ENCODE peak calls at places on chromosomes 16 and 17, in eight cellular contexts. T is neuronal stem cell, D is cardiac muscle cell, Z is astrocyte, W is heart right ventricle, Y is DND-41, R is prostate gland, L is ovary. U is an unnamed sample. For H3K4me1 and H3K9me3, the result is how much of the 10 kb centered on the place peaks cover.

GRCh38 chr16:29320274-29320999 is 86.1 kb downstream of the NPIPB11 start:
- DNase-seq in T (no peak), D (no peak), Z (no peak), W (no peak), Y (no peak), R (no peak), L (no peak), U (no peak)

GRCh38 chr16:72783716-72784320 is 264.1 kb downstream of the ZFHX3 start:
- DNase-seq in T (no peak), D (peak), Z (peak), W (no peak), Y (no peak), R (no peak), L (no peak), U (no peak)

GRCh38 chr17:28548417-28549130 is 3.9 kb downstream of the UNC119 start:
- DNase-seq in T (no peak), D (no peak), Z (no peak), W (no peak), Y (no peak), R (no peak), L (no peak), U (no peak)

GRCh38 chr17:81607431-81607830 is 29.5 kb downstream of the NPLOC4 start:
- DNase-seq in T (no peak), D (no peak), Z (peak), W (no peak), Y (no peak), R (no peak), L (no peak), U (no peak)

GRCh38 chr17:55625516-55625915 is 97.1 kb downstream of the TMEM100 start:
- DNase-seq in T (no peak), D (no peak), Z (no peak), W (no peak), Y (no peak), R (no peak), L (no peak), U (no peak)

GRCh38 chr16:56273615-56274014 is 82.3 kb downstream of the GNAO1 start:
- DNase-seq in T (no peak), D (no peak), Z (no peak), W (no peak), Y (no peak), R (no peak), L (no peak), U (no peak)

GRCh38 chr17:29565643-29566472 is 979 bp downstream of the ABHD15 start:
- DNase-seq in T (peak), D (no peak), Z (no peak), W (peak), Y (peak), R (peak), L (no peak), U (peak)

GRCh38 chr16:180921-181667 is 835 bp downstream of the HBQ1 start:
- DNase-seq in T (peak), D (peak), Z (peak), W (peak), Y (peak), R (peak), L (peak), U (peak)

GRCh38 chr17:80218391-80218790 is 1.7 kb downstream of the SGSH start:
- DNase-seq in T (no peak), D (no peak), Z (no peak), W (no peak), Y (no peak), R (no peak), L (no peak), U (no peak)

GRCh38 chr17:82560802-82561428 is 41.4 kb downstream of the FOXK2 start:
- DNase-seq in T (no peak), D (no peak), Z (no peak), W (no peak), Y (no peak), R (no peak), L (no peak), U (no peak)

GRCh38 chr17:63841350-63842172 is 924 bp downstream of the SMARCD2 start:
- DNase-seq in T (peak), D (peak), Z (peak), W (peak), Y (peak), R (peak), L (peak), U (peak)

GRCh38 chr17:64057701-64058263 is 37.3 kb upstream of the ICAM2 start:
- DNase-seq in T (no peak), D (no peak), Z (no peak), W (no peak), Y (no peak), R (no peak), L (no peak), U (no peak)

GRCh38 chr16:57837305-57838125 is 35.2 kb upstream of the KIFC3 start:
- DNase-seq in T (no peak), D (no peak), Z (no peak), W (no peak), Y (no peak), R (no peak), L (no peak), U (no peak)

GRCh38 chr16:75293746-75294145 is 42.3 kb upstream of the BCAR1 start:
- DNase-seq in T (no peak), D (no peak), Z (no peak), W (no peak), Y (no peak), R (no peak), L (no peak), U (no peak)

GRCh38 chr17:74737299-74738050 is 419 bp downstream of the RAB37 start:
- DNase-seq in T (no peak), D (peak), Z (no peak), W (no peak), Y (peak), R (no peak), L (peak), U (peak)

GRCh38 chr17:14622622-14623101 is 321.8 kb downstream of the HS3ST3B1 start:
- DNase-seq in T (no peak), D (no peak), Z (no peak), W (no peak), Y (no peak), R (peak), L (no peak), U (peak)

GRCh38 chr17:68346448-68346847 is 55.2 kb downstream of the ARSG start:
- DNase-seq in T (no peak), D (no peak), Z (no peak), W (no peak), Y (peak), R (no peak), L (no peak), U (peak)

GRCh38 chr16:57663436-57663835 is 4.7 kb upstream of the ADGRG3 start:
- DNase-seq in T (no peak), D (no peak), Z (no peak), W (no peak), Y (no peak), R (no peak), L (no peak), U (no peak)

GRCh38 chr16:85306071-85306792 is 194.0 kb upstream of the CIBAR2 start:
- DNase-seq in T (no peak), D (peak), Z (peak), W (peak), Y (peak), R (peak), L (peak), U (peak)

GRCh38 chr17:55458977-55459376 is 37.3 kb upstream of the MMD start:
- DNase-seq in T (no peak), D (no peak), Z (peak), W (no peak), Y (no peak), R (no peak), L (no peak), U (no peak)

GRCh38 chr16:28543072-28543471 is 4.3 kb upstream of the NUPR1 start:
- DNase-seq in T (no peak), D (no peak), Z (no peak), W (no peak), Y (no peak), R (peak), L (no peak), U (peak)

GRCh38 chr16:8975039-8975438 is 11.3 kb upstream of the USP7 start:
- DNase-seq in T (no peak), D (no peak), Z (no peak), W (no peak), Y (no peak), R (no peak), L (no peak), U (no peak)

GRCh38 chr17:82858376-82859126 is 18.7 kb upstream of the ZNF750 start:
- DNase-seq in T (no peak), D (no peak), Z (no peak), W (no peak), Y (peak), R (peak), L (no peak), U (no peak)

GRCh38 chr17:19424934-19425868 is 14.2 kb downstream of the RNF112 start:
- DNase-seq in T (no peak), D (peak), Z (no peak), W (no peak), Y (no peak), R (no peak), L (no peak), U (no peak)

GRCh38 chr17:32865141-32865540 is 11.8 kb downstream of the MYO1D start:
- DNase-seq in T (no peak), D (no peak), Z (no peak), W (no peak), Y (no peak), R (no peak), L (no peak), U (no peak)

GRCh38 chr16:28534542-28535373 is 4.0 kb downstream of the NUPR1 start:
- DNase-seq in T (no peak), D (peak), Z (no peak), W (no peak), Y (no peak), R (no peak), L (no peak), U (no peak)

GRCh38 chr16:58125781-58126335 is 3.3 kb downstream of the CFAP20 start:
- DNase-seq in T (no peak), D (no peak), Z (no peak), W (no peak), Y (no peak), R (no peak), L (no peak), U (peak)

GRCh38 chr16:88618182-88618955 is 20.0 kb upstream of the IL17C start:
- DNase-seq in T (no peak), D (no peak), Z (no peak), W (no peak), Y (no peak), R (no peak), L (no peak), U (no peak)

GRCh38 chr17:75832652-75833400 is 11.4 kb downstream of the UNC13D start:
- DNase-seq in T (no peak), D (no peak), Z (no peak), W (no peak), Y (peak), R (no peak), L (no peak), U (peak)

GRCh38 chr17:48575066-48575582 is 3.0 kb downstream of the HOXB4 start:
- DNase-seq in T (no peak), D (no peak), Z (peak), W (no peak), Y (no peak), R (no peak), L (no peak), U (no peak)
- H3K4me1 ChIP-seq in T (under half), D (under half), Z (under half), W (under half), Y (under half), R (under half), L (under half), U (under half)

GRCh38 chr17:5181509-5182305 is 10.0 kb downstream of the ZNF594 start:
- DNase-seq in T (no peak), D (no peak), Z (no peak), W (no peak), Y (no peak), R (no peak), L (no peak), U (no peak)
- H3K9me3 ChIP-seq in T (under half), D (under half), Z (half or more), W (under half), Y (half or more), R (under half), L (under half), U (under half)

GRCh38 chr17:57375040-57375769 is 118.9 kb downstream of the MSI2 start:
- DNase-seq in T (no peak), D (peak), Z (peak), W (no peak), Y (no peak), R (no peak), L (no peak), U (no peak)

GRCh38 chr17:57372156-57372555 is 115.8 kb downstream of the MSI2 start:
- DNase-seq in T (no peak), D (peak), Z (peak), W (no peak), Y (no peak), R (no peak), L (no peak), U (no peak)

GRCh38 chr17:57375770-57376181 is 119.5 kb downstream of the MSI2 start:
- DNase-seq in T (no peak), D (no peak), Z (peak), W (no peak), Y (no peak), R (no peak), L (no peak), U (no peak)

GRCh38 chr17:57373071-57373470 is 116.7 kb downstream of the MSI2 start:
- DNase-seq in T (no peak), D (no peak), Z (no peak), W (no peak), Y (no peak), R (no peak), L (no peak), U (no peak)

GRCh38 chr17:57373756-57374155 is 117.4 kb downstream of the MSI2 start:
- DNase-seq in T (no peak), D (no peak), Z (no peak), W (no peak), Y (no peak), R (no peak), L (no peak), U (no peak)
- H3K4me1 ChIP-seq in T (under half), D (under half), Z (under half), W (under half), Y (under half), R (under half), L (under half), U (under half)

GRCh38 chr16:10408824-10409381 is 23.0 kb downstream of the ATF7IP2 start:
- DNase-seq in T (no peak), D (no peak), Z (peak), W (no peak), Y (peak), R (no peak), L (no peak), U (peak)

GRCh38 chr16:10410469-10410868 is 24.6 kb downstream of the ATF7IP2 start:
- DNase-seq in T (no peak), D (no peak), Z (no peak), W (no peak), Y (no peak), R (no peak), L (no peak), U (no peak)

GRCh38 chr16:10412935-10413601 is 27.2 kb downstream of the ATF7IP2 start:
- DNase-seq in T (no peak), D (no peak), Z (no peak), W (no peak), Y (no peak), R (no peak), L (no peak), U (no peak)
- H3K9me3 ChIP-seq in T (under half), D (under half), Z (under half), W (under half), Y (half or more), R (under half), L (under half), U (under half)

GRCh38 chr17:77443743-77444260 is 303.0 kb downstream of the SEC14L1 start:
- DNase-seq in T (no peak), D (no peak), Z (no peak), W (no peak), Y (no peak), R (no peak), L (no peak), U (no peak)

GRCh38 chr17:77444653-77445029 is 303.9 kb downstream of the SEC14L1 start:
- DNase-seq in T (no peak), D (peak), Z (peak), W (peak), Y (no peak), R (no peak), L (peak), U (peak)

GRCh38 chr17:77446959-77447634 is 306.3 kb downstream of the SEC14L1 start:
- DNase-seq in T (no peak), D (no peak), Z (peak), W (no peak), Y (no peak), R (no peak), L (no peak), U (no peak)

GRCh38 chr17:77445030-77445907 is 304.5 kb downstream of the SEC14L1 start:
- DNase-seq in T (no peak), D (peak), Z (peak), W (no peak), Y (peak), R (no peak), L (peak), U (peak)

DNA sequence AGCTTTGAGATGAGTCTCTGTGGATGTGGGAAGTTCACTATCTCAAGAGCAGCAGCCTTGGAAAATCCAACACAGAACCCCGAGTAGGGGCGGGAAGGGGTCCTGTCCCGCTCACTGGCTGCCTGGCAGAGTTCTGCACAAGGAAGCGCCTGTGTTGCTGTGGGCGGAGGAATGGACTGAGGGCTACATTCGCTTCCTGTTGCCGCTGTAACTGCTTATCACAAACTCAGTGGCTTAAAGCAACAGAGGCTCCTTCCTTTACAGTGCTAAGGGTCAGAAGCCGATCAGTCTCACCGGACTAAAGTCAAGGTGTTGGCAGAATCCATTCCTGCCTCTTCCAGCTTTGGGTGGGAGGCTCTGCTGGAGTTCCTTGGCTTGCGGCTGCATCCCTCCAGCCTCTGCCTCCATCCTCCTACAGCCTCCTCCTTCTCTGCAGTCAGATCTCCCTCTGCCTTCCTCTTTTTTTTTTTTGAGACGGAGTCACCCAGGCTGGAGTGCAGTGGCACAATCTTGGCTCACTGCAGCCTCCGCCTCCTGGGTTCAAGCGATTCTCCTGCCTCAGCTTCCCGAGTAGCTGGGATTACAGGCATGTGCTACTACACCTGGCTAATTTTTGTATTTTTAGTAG is 305.3 kb downstream of the SEC14L1 start:
- DNase-seq in T (no peak), D (peak), Z (peak), W (no peak), Y (peak), R (no peak), L (no peak), U (peak)
- H3K4me1 ChIP-seq in T (under half), D (under half), Z (half or more), W (under half), Y (half or more), R (under half), L (under half), U (half or more)

GRCh38 chr17:58052951-58053715 is 30.1 kb upstream of the DYNLL2 start:
- DNase-seq in T (no peak), D (no peak), Z (no peak), W (no peak), Y (no peak), R (no peak), L (no peak), U (no peak)

GRCh38 chr17:58046230-58047094 is 36.8 kb upstream of the DYNLL2 start:
- DNase-seq in T (no peak), D (no peak), Z (no peak), W (peak), Y (no peak), R (no peak), L (no peak), U (no peak)

GRCh38 chr17:58047751-58048150 is 35.5 kb upstream of the DYNLL2 start:
- DNase-seq in T (no peak), D (no peak), Z (no peak), W (no peak), Y (no peak), R (no peak), L (no peak), U (no peak)

GRCh38 chr17:58054641-58055040 is 28.6 kb upstream of the DYNLL2 start:
- DNase-seq in T (no peak), D (no peak), Z (no peak), W (no peak), Y (no peak), R (no peak), L (no peak), U (no peak)

GRCh38 chr17:58049533-58049932 is 33.7 kb upstream of the DYNLL2 start:
- DNase-seq in T (no peak), D (no peak), Z (no peak), W (no peak), Y (no peak), R (no peak), L (no peak), U (no peak)
- H3K9me3 ChIP-seq in T (under half), D (under half), Z (under half), W (under half), Y (under half), R (under half), L (under half), U (under half)

GRCh38 chr17:16980813-16981731 is 9.2 kb upstream of the TNFRSF13B start:
- DNase-seq in T (no peak), D (no peak), Z (no peak), W (no peak), Y (peak), R (no peak), L (no peak), U (no peak)

GRCh38 chr17:16976686-16977550 is 5.0 kb upstream of the TNFRSF13B start:
- DNase-seq in T (no peak), D (no peak), Z (no peak), W (no peak), Y (peak), R (no peak), L (no peak), U (no peak)

GRCh38 chr17:16977932-16978331 is 6.0 kb upstream of the TNFRSF13B start:
- DNase-seq in T (no peak), D (peak), Z (peak), W (no peak), Y (no peak), R (no peak), L (no peak), U (no peak)

GRCh38 chr17:16981928-16982327 is 10.0 kb upstream of the TNFRSF13B start:
- DNase-seq in T (no peak), D (no peak), Z (no peak), W (no peak), Y (peak), R (no peak), L (no peak), U (no peak)

GRCh38 chr17:16980061-16980460 is 8.1 kb upstream of the TNFRSF13B start:
- DNase-seq in T (no peak), D (no peak), Z (no peak), W (no peak), Y (no peak), R (no peak), L (no peak), U (no peak)
- H3K4me1 ChIP-seq in T (under half), D (under half), Z (under half), W (under half), Y (under half), R (under half), L (under half), U (half or more)

DNA sequence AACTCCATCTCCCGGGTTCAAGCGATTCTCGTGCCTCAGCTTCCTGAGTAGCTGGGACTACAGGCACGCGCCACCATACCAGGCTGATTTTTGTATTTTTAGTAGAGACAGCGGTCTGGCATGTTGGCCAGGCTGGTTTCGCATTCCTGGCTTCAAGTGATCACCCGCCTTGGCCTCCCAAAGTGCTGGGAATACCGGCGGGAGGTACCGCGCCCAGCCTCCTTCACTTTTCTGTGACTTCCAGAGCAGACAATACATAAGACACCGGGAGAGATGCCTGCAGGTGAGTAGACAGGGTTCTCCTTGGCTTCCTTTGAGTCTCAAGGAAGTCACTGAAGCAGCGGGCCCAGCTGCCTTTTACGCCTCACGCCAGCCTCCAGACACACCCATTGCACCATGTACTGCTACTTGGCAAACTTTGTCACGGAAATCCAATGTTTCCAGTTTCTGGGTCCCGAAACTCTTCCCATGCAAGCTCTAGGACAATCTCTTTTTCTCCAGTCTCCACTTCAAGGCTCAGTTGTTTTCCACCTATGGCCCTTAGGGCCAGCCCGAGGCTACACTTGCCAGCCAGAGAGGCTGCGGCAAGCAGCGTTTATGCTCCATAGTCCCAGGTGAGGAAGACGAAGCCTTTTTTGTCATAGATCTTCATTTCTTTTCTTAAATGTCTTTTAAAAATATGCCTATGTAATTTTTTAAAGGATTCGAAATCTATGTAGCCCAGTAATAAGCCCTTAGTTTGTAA is 886 bp upstream of the OR1F1 start:
- DNase-seq in T (no peak), D (no peak), Z (no peak), W (no peak), Y (no peak), R (no peak), L (no peak), U (no peak)
- H3K9me3 ChIP-seq in T (under half), D (under half), Z (under half), W (under half), Y (under half), R (under half), L (under half), U (under half)

U was measured in OCI-LY7.